ENCODE peak calls at places on chromosomes 4 and X, in six cellular contexts. E is cardiac muscle cell, R is esophagus muscularis mucosa, W is K562, P is adrenal gland, V is suprapubic skin. C is an unnamed sample. For H3K27me3 and H3K4me1, the result is how much of the 10 kb centered on the place peaks cover.

GRCh38 chrX:50188859-50189258 is 11.9 kb downstream of the AKAP4 start:
- DNase-seq in E (no peak), W (no peak), P (no peak), R (no peak), V (no peak), C (no peak)

GRCh38 chrX:131083510-131084142 is 25.5 kb downstream of the ARHGAP36 start:
- DNase-seq in P (no peak), W (no peak), E (no peak), R (no peak), V (no peak), C (no peak)

GRCh38 chr4:6568689-6569332 is 6.2 kb upstream of the MAN2B2 start:
- DNase-seq in V (no peak), P (no peak), E (peak), W (no peak), R (no peak), C (peak)

GRCh38 chr4:110071466-110071865 is 126.9 kb downstream of the ELOVL6 start:
- DNase-seq in R (no peak), E (no peak), V (no peak), P (no peak), W (no peak), C (peak)

GRCh38 chr4:153127773-153128494 is 76.3 kb upstream of the TRIM2 start:
- DNase-seq in P (peak), E (peak), R (peak), V (peak), W (peak), C (peak)

GRCh38 chrX:95841863-95842262 is 842.8 kb upstream of the DIAPH2 start:
- DNase-seq in P (no peak), R (no peak), W (no peak), E (no peak), V (no peak), C (no peak)

GRCh38 chr4:180081072-180081471 is 2162.1 kb upstream of the TENM3 start:
- DNase-seq in R (no peak), V (no peak), W (no peak), E (no peak), P (no peak), C (no peak)

GRCh38 chr4:176601156-176601555 is 191.6 kb downstream of the VEGFC start:
- DNase-seq in P (no peak), W (no peak), R (no peak), E (no peak), V (no peak), C (no peak)

GRCh38 chrX:130216312-130216711 is 44.5 kb downstream of the RAB33A start:
- DNase-seq in P (no peak), W (no peak), R (no peak), V (no peak), E (no peak), C (no peak)

GRCh38 chr4:11189756-11190155 is 238.9 kb downstream of the HS3ST1 start:
- DNase-seq in R (peak), P (no peak), W (no peak), V (no peak), E (no peak), C (no peak)

GRCh38 chr4:83150563-83151330 is 36.2 kb upstream of the PLAC8 start:
- DNase-seq in W (no peak), R (no peak), V (no peak), P (no peak), E (peak), C (no peak)

GRCh38 chr4:92012899-92013867 is 290.6 kb upstream of the GRID2 start:
- DNase-seq in V (no peak), R (no peak), W (no peak), P (no peak), E (peak), C (no peak)

GRCh38 chrX:10589098-10589497 is 31.3 kb downstream of the MID1 start:
- DNase-seq in P (no peak), W (no peak), E (no peak), R (no peak), V (no peak), C (peak)

GRCh38 chr4:153933851-153934688 is 145.2 kb upstream of the SFRP2 start:
- DNase-seq in V (no peak), E (no peak), W (no peak), R (no peak), P (no peak), C (peak)

GRCh38 chr4:151287409-151287808 is 10.4 kb downstream of the PRSS48 start:
- DNase-seq in E (no peak), P (no peak), W (no peak), V (no peak), R (no peak), C (no peak)

GRCh38 chrX:69289046-69289838 is 124.0 kb upstream of the PJA1 start:
- DNase-seq in E (no peak), R (no peak), P (no peak), W (no peak), V (no peak), C (no peak)

GRCh38 chr4:31086771-31087330 is 366.7 kb downstream of the PCDH7 start:
- DNase-seq in R (no peak), W (no peak), P (no peak), V (no peak), E (no peak), C (no peak)

GRCh38 chrX:129963729-129964128 is 18.7 kb upstream of the BCORL1 start:
- DNase-seq in P (no peak), V (no peak), E (no peak), W (no peak), R (no peak), C (no peak)

GRCh38 chr4:5894266-5894665 is 1.4 kb upstream of the CRMP1 start:
- DNase-seq in V (no peak), W (no peak), P (no peak), E (no peak), R (no peak), C (no peak)

GRCh38 chr4:111806331-111806730 is 338.9 kb upstream of the FAM241A start:
- DNase-seq in P (no peak), R (no peak), W (no peak), E (no peak), V (no peak), C (no peak)

GRCh38 chr4:122728781-122729330 is 3.6 kb upstream of the BBS12 start:
- DNase-seq in E (peak), P (no peak), W (no peak), R (no peak), V (no peak), C (peak)

GRCh38 chrX:6026980-6027379 is 201.7 kb downstream of the NLGN4X start:
- DNase-seq in E (no peak), W (no peak), R (no peak), P (no peak), V (no peak), C (no peak)

GRCh38 chr4:184280104-184280503 is 62.4 kb upstream of the ENPP6 start:
- DNase-seq in W (no peak), P (no peak), V (no peak), R (peak), E (no peak), C (no peak)

GRCh38 chr4:99827857-99828256 is 11.2 kb downstream of the DAPP1 start:
- DNase-seq in V (no peak), W (no peak), R (no peak), E (no peak), P (no peak), C (no peak)
- H3K27ac ChIP-seq in V (no peak), W (no peak), R (no peak), E (no peak), P (no peak), C (no peak)

DNA sequence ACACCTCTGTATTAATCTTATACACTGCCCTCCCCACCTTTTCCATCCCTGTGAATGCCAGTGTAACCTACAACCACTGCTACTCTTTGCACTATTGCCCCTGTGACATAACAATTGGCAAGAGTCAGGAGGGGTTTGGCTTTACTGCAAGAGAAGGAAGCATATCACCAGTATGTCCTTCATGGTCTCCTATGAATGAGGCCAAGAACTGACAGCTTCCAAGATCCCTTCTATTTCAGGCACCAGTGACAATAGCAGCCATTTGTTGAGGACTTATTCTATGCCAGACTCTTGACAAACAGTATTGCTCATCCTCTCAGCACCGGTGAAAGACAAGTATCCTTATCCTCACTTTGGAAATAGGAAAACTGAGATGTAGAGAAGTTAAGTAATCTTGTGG is 363.9 kb downstream of the MID1IP1 start:
- DNase-seq in W (no peak), R (no peak), E (no peak), P (no peak), V (no peak), C (no peak)
- H3K27me3 ChIP-seq in W (under half), R (under half), E (under half), P (half or more), V (under half), C (under half)

GRCh38 chrX:7115557-7115956 is 32.0 kb upstream of the STS start:
- DNase-seq in R (no peak), W (no peak), V (no peak), E (peak), P (no peak), C (peak)
- H3K4me1 ChIP-seq in R (under half), W (under half), V (under half), E (under half), P (under half), C (under half)

DNA sequence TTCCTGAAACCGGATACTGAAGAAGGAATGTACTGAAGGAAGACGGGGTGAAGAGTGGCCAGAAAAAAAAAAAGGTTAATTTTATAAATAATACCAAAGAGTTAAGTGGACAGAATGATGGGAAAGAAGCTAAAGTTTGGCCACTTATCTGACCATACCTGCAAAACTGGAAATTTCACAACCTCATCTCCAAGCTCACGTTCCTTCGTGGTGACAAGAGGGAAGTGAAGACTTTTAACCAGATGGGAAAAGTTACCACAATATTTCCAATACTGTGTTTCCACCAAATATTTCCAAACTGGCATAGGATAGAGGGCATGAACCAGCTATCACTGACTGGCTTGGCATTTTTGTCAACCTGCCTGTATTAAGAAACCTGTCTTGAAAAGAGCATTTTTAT is 56.4 kb downstream of the MAML3 start:
- DNase-seq in W (no peak), V (no peak), R (no peak), P (no peak), E (no peak), C (no peak)
- H3K27ac ChIP-seq in W (no peak), V (peak), R (peak), P (peak), E (no peak), C (no peak)

GRCh38 chr4:41874873-41875272 is 60.4 kb upstream of the TMEM33 start:
- DNase-seq in E (no peak), P (no peak), W (no peak), V (no peak), R (no peak), C (no peak)

GRCh38 chr4:41878170-41878941 is 56.9 kb upstream of the TMEM33 start:
- DNase-seq in W (no peak), E (no peak), V (no peak), R (no peak), P (no peak), C (no peak)

GRCh38 chr4:41877020-41877796 is 58.0 kb upstream of the TMEM33 start:
- DNase-seq in W (no peak), V (no peak), R (no peak), P (no peak), E (no peak), C (no peak)

GRCh38 chr4:41873380-41874295 is 61.6 kb upstream of the TMEM33 start:
- DNase-seq in R (no peak), E (no peak), P (no peak), V (no peak), W (no peak), C (no peak)

DNA sequence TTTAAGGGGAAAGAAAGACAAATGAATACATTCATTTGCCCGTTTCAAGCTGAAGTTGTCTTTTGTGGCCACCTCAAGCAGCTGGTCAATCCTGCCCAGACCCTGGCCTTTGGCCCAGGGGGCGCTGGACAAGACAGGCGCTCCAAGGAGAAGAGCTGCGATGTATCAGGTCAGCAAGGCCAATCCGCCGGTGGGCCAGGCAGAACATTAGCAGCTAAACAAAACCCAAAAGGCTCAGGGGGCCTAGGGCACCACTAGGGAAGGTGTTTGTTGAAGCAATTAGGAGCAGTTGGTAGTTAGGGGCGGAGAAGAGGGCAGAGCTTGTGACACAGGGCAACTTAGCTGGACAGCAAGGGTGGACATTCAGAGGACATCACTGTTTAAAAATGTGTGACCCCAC is 60.8 kb upstream of the TMEM33 start:
- DNase-seq in P (no peak), R (no peak), V (no peak), W (no peak), E (no peak), C (no peak)
- H3K27me3 ChIP-seq in P (under half), R (under half), V (half or more), W (under half), E (half or more), C (under half)

DNA sequence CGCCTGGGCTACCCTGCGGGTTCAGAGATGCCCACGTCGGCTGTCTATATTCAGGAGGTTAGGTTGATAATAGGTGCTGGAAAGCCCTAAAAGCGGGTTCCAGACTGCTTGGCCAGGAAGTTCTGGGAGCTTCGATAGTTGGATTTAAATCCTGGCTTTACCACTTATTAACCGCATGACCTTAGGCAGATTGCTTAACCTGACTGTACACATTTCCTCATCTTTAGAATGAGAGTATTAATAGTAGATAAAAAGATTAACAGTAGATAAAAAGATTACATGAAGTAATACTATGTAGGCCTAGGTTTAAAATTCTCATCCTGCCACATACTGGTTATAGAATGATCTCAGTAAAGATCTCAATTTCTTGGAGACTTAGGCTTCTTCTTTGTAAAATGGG is 75.0 kb upstream of the ESX1 start:
- DNase-seq in P (no peak), W (no peak), R (no peak), V (no peak), E (no peak), C (no peak)
- H3K4me1 ChIP-seq in P (under half), W (under half), R (under half), V (under half), E (under half), C (under half)

DNA sequence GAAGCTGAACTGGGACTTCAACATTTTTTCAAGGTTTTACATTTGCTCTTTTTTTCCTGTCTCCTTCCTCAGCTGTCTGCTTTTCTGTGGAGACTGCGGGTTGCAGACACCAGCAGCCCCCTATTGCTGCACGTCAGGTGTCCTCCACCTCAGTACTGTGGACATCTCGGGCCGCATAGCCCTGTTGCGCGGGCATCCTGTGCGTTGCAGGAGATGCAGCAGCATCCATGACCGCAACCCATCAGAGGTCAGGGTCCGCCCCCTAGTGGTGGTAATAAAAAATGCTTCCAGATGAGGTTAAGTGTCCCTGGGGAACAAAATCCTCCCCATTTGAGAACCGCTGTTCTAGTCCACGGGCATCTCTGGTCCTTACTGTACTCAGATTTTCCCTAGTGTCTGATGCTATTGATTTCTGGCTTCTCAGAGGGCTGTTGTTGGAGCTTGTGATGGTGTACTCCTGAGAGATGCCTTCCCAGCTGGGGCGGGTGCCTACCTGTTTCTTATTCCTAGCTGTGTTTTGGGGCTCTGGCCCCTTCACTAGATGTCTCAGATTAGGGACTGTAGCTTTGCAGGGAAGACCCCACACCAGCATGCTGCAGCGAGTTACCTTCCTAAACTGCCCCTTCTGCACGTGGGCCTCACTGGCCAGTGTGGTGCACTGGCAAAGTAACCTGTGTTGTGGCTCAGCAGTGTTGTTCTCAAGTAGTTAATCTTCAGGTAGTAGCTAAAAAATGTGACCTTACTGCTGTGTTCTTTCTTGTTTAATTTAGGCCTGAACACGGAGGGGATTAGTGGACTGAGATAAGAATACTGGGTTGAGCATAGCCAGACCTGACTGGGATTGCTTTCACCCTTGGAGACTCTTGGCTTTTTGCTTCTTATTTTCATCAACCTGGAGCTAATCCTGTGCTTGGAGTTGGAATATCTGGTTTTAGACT is 28.2 kb downstream of the NSD2 start:
- DNase-seq in R (peak), E (peak), W (peak), V (peak), P (peak), C (peak)
- H3K27ac ChIP-seq in R (no peak), E (peak), W (no peak), V (no peak), P (no peak), C (no peak)

GRCh38 chr4:93827272-93827947 is 1.1 kb upstream of the ATOH1 start:
- DNase-seq in P (no peak), E (no peak), R (no peak), V (no peak), W (no peak), C (peak)

GRCh38 chr4:93830090-93830818 is 1.7 kb downstream of the ATOH1 start:
- DNase-seq in R (no peak), E (no peak), P (no peak), W (no peak), V (no peak), C (no peak)

GRCh38 chr4:93828332-93828829 is at the start of gene ATOH1:
- DNase-seq in R (no peak), P (no peak), E (no peak), V (no peak), W (no peak), C (peak)

GRCh38 chr4:93828830-93829530 is 427 bp downstream of the ATOH1 start:
- DNase-seq in R (no peak), W (no peak), P (no peak), V (no peak), E (no peak), C (peak)

GRCh38 chr4:93829531-93830089 is 1.1 kb downstream of the ATOH1 start:
- DNase-seq in E (no peak), W (no peak), V (no peak), R (no peak), P (no peak), C (no peak)
- H3K27me3 ChIP-seq in E (half or more), W (under half), V (half or more), R (under half), P (half or more), C (under half)

GRCh38 chrX:13009256-13009655 is 34.3 kb downstream of the TMSB4X start:
- DNase-seq in R (no peak), V (no peak), P (peak), W (no peak), E (no peak), C (peak)
- H3K4me1 ChIP-seq in R (under half), V (under half), P (under half), W (under half), E (under half), C (under half)